ENCODE peak calls at places on chromosome 19, in six cellular contexts. P, G, U, Q, O and M are unnamed samples.

GRCh38 chr19:18233224-18233825 is 7.1 kb upstream of the PDE4C start:
- DNase-seq in Q (peak), G (peak), P (peak), U (peak), O (peak), M (peak)

GRCh38 chr19:38650180-38650775 is 2.8 kb downstream of the ACTN4 start:
- DNase-seq in Q (no peak), U (no peak), O (peak), G (no peak), P (no peak), M (no peak)

GRCh38 chr19:41698746-41699230 is 9.6 kb upstream of the CEACAM5 start:
- DNase-seq in G (no peak), U (no peak), Q (no peak), P (peak), O (no peak), M (no peak)

GRCh38 chr19:13096968-13097330 is 5.7 kb downstream of the LYL1 start:
- DNase-seq in U (no peak), P (no peak), Q (no peak), O (no peak), G (no peak), M (no peak)

GRCh38 chr19:3338541-3339181 is 27.7 kb upstream of the NFIC start:
- DNase-seq in P (no peak), O (no peak), U (peak), Q (peak), G (peak), M (peak)

GRCh38 chr19:55670280-55671053 is 4.6 kb upstream of the EPN1 start:
- DNase-seq in U (no peak), Q (no peak), G (no peak), O (no peak), P (peak), M (no peak)

GRCh38 chr19:49368711-49369358 is 5.2 kb downstream of the DKKL1 start:
- DNase-seq in P (no peak), U (no peak), O (no peak), Q (no peak), G (no peak), M (no peak)

GRCh38 chr19:48533770-48534169 is 18.2 kb upstream of the SULT2B1 start:
- DNase-seq in O (no peak), Q (no peak), U (no peak), P (no peak), G (no peak), M (no peak)

GRCh38 chr19:39446365-39447084 is 1.1 kb downstream of the SUPT5H start:
- DNase-seq in O (no peak), G (no peak), P (no peak), Q (no peak), U (no peak), M (no peak)

GRCh38 chr19:10010939-10011338 is 635 bp upstream of the COL5A3 start:
- DNase-seq in Q (no peak), P (no peak), U (no peak), O (no peak), G (no peak), M (no peak)

GRCh38 chr19:46080561-46080960 is 39.8 kb upstream of the IGFL4 start:
- DNase-seq in U (no peak), G (peak), P (peak), Q (no peak), O (peak), M (no peak)

GRCh38 chr19:4583961-4584669 is 24.6 kb upstream of the SEMA6B start:
- DNase-seq in Q (no peak), G (no peak), P (no peak), U (no peak), O (no peak), M (no peak)

GRCh38 chr19:1406496-1406817 is 929 bp upstream of the DAZAP1 start:
- DNase-seq in U (no peak), Q (no peak), P (no peak), O (no peak), G (no peak), M (no peak)

GRCh38 chr19:51727349-51727880 is 3.6 kb upstream of the HAS1 start:
- DNase-seq in Q (no peak), U (no peak), O (peak), G (no peak), P (peak), M (no peak)

GRCh38 chr19:6018786-6019185 is 40.8 kb upstream of the RANBP3 start:
- DNase-seq in U (no peak), P (no peak), Q (no peak), O (no peak), G (no peak), M (peak)

GRCh38 chr19:48614436-48615144 is at the start of gene FAM83E:
- DNase-seq in P (no peak), O (no peak), U (peak), G (peak), Q (no peak), M (no peak)

GRCh38 chr19:20513179-20513934 is 52.2 kb downstream of the ZNF737 start:
- DNase-seq in O (no peak), G (no peak), Q (no peak), P (peak), U (no peak), M (no peak)

GRCh38 chr19:17548145-17548544 is 7.3 kb upstream of the COLGALT1 start:
- DNase-seq in P (no peak), G (no peak), U (no peak), O (no peak), Q (no peak), M (no peak)

GRCh38 chr19:18719541-18719940 is 36.1 kb downstream of the CRTC1 start:
- DNase-seq in P (no peak), U (no peak), Q (no peak), O (no peak), G (no peak), M (no peak)

GRCh38 chr19:53969366-53969765 is 6.6 kb downstream of the CACNG8 start:
- DNase-seq in G (no peak), O (no peak), U (no peak), P (no peak), Q (no peak), M (no peak)

GRCh38 chr19:41934849-41935374 is 6.7 kb upstream of the ERFL start:
- DNase-seq in P (peak), G (peak), U (peak), Q (peak), O (peak), M (peak)

GRCh38 chr19:3440082-3440481 is 40.2 kb downstream of the SMIM24 start:
- DNase-seq in P (peak), U (no peak), G (peak), Q (peak), O (peak), M (no peak)

GRCh38 chr19:44822670-44823372 is 13.9 kb downstream of the BCAM start:
- DNase-seq in U (no peak), O (no peak), Q (no peak), G (no peak), P (no peak), M (no peak)